ENCODE peak calls at places on chromosomes 16 and 17, in eight cellular contexts. One of them, this sample, is unnamed.

GRCh38 chr17:728911-729310 is 3.5 kb upstream of the TLCD3A start:
- DNase-seq in GM23338: no peak
- DNase-seq in HepG2: no peak
- DNase-seq in esophagus muscularis mucosa: no peak
- DNase-seq in GM12892: no peak
- DNase-seq in transverse colon: no peak
- DNase-seq in breast epithelium: no peak
- DNase-seq in GM12891: no peak
- DNase-seq in this sample: no peak

GRCh38 chr16:55294947-55295346 is 29.1 kb upstream of the IRX6 start:
- DNase-seq in HepG2: no peak
- DNase-seq in esophagus muscularis mucosa: no peak
- DNase-seq in GM12892: no peak
- DNase-seq in GM12891: no peak
- DNase-seq in transverse colon: no peak
- DNase-seq in breast epithelium: no peak
- DNase-seq in GM23338: no peak
- DNase-seq in this sample: no peak

GRCh38 chr17:67044940-67045339 is 586 bp downstream of the CACNG1 start:
- DNase-seq in GM23338: no peak
- DNase-seq in GM12891: no peak
- DNase-seq in breast epithelium: no peak
- DNase-seq in transverse colon: no peak
- DNase-seq in esophagus muscularis mucosa: no peak
- DNase-seq in HepG2: no peak
- DNase-seq in GM12892: no peak
- DNase-seq in this sample: no peak

GRCh38 chr17:44820631-44821196 is 9.4 kb downstream of the GJC1 start:
- DNase-seq in GM12891: no peak
- DNase-seq in GM12892: no peak
- DNase-seq in esophagus muscularis mucosa: no peak
- DNase-seq in transverse colon: no peak
- DNase-seq in breast epithelium: no peak
- DNase-seq in HepG2: peak
- DNase-seq in GM23338: no peak
- DNase-seq in this sample: no peak

GRCh38 chr17:65408050-65408449 is 153.4 kb downstream of the AXIN2 start:
- DNase-seq in GM23338: no peak
- DNase-seq in esophagus muscularis mucosa: no peak
- DNase-seq in GM12891: no peak
- DNase-seq in breast epithelium: no peak
- DNase-seq in transverse colon: no peak
- DNase-seq in GM12892: no peak
- DNase-seq in HepG2: no peak
- DNase-seq in this sample: no peak

GRCh38 chr17:16352303-16352837 is 899 bp downstream of the CENPV start:
- DNase-seq in GM12891: peak
- DNase-seq in esophagus muscularis mucosa: no peak
- DNase-seq in breast epithelium: no peak
- DNase-seq in GM23338: peak
- DNase-seq in HepG2: peak
- DNase-seq in GM12892: peak
- DNase-seq in transverse colon: peak
- DNase-seq in this sample: no peak

GRCh38 chr17:42321555-42321954 is 33.3 kb downstream of the STAT5A start:
- DNase-seq in breast epithelium: no peak
- DNase-seq in transverse colon: no peak
- DNase-seq in GM12891: no peak
- DNase-seq in HepG2: no peak
- DNase-seq in GM12892: no peak
- DNase-seq in GM23338: no peak
- DNase-seq in esophagus muscularis mucosa: no peak
- DNase-seq in this sample: no peak

GRCh38 chr17:17834974-17835373 is 1.8 kb downstream of the SREBF1 start:
- DNase-seq in GM12891: no peak
- DNase-seq in esophagus muscularis mucosa: no peak
- DNase-seq in transverse colon: no peak
- DNase-seq in HepG2: no peak
- DNase-seq in GM12892: no peak
- DNase-seq in GM23338: no peak
- DNase-seq in breast epithelium: no peak
- DNase-seq in this sample: no peak

GRCh38 chr16:12171706-12172105 is 195.2 kb downstream of the SNX29 start:
- DNase-seq in esophagus muscularis mucosa: no peak
- DNase-seq in transverse colon: no peak
- DNase-seq in GM12892: no peak
- DNase-seq in HepG2: no peak
- DNase-seq in breast epithelium: no peak
- DNase-seq in GM23338: no peak
- DNase-seq in GM12891: no peak
- DNase-seq in this sample: no peak

GRCh38 chr16:12171206-12171605 is 194.7 kb downstream of the SNX29 start:
- DNase-seq in GM12892: no peak
- DNase-seq in esophagus muscularis mucosa: no peak
- DNase-seq in transverse colon: no peak
- DNase-seq in GM12891: no peak
- DNase-seq in GM23338: no peak
- DNase-seq in breast epithelium: no peak
- DNase-seq in HepG2: no peak
- DNase-seq in this sample: no peak

GRCh38 chr16:12170103-12171025 is 193.8 kb downstream of the SNX29 start:
- DNase-seq in esophagus muscularis mucosa: no peak
- DNase-seq in GM12891: no peak
- DNase-seq in transverse colon: no peak
- DNase-seq in GM23338: no peak
- DNase-seq in breast epithelium: no peak
- DNase-seq in HepG2: no peak
- DNase-seq in GM12892: no peak
- DNase-seq in this sample: no peak

GRCh38 chr16:12166271-12166670 is 189.7 kb downstream of the SNX29 start:
- DNase-seq in HepG2: no peak
- DNase-seq in esophagus muscularis mucosa: no peak
- DNase-seq in GM12891: no peak
- DNase-seq in breast epithelium: no peak
- DNase-seq in transverse colon: no peak
- DNase-seq in GM23338: peak
- DNase-seq in GM12892: no peak
- DNase-seq in this sample: no peak

DNA sequence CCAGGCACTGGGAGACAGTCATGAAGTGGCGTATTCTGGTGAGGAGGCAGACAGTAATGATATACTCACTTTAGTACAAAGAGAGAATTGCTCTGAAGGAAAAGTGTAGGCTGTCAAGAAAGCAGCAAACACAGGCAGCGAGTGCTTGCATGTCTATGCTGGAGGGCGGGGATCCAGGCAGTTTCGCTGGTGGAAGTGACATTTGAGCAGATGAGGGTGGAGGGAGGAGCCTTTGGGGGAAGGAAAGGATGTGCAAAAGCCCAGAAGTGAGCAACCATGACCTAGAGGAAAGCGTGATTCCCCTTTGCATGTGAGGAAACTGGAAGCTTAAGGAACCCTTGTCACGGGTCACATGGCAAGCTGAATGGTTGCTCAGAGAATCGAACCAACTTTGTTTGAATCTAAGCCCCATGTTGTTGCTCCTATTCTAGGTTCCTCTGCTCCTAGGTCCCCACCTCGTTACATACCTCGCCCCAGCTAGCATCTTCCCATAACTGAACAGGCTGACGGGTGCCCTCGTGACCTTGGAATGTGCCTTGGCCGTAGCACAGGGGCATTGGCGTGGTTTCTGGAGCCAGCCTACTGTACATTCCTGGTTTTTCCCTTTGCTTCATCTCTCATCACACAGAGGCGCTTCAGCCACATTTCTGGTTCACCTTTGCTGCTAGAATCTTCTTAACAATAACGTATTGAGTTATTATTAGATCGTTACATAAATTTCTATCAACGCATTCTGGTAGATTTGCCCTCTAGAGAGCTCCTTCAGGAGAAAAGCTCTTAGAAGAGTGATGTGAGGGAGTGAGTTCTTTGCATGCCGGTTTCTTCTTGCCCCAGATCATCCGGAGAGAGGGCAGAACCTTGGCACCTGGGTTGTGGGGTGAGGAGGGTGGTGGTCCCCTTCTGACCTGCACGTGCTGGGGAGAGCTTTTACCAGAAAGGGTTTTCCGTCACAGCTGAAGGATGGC is 191.8 kb downstream of the SNX29 start:
- DNase-seq in HepG2: no peak
- DNase-seq in transverse colon: no peak
- DNase-seq in GM12892: no peak
- DNase-seq in GM12891: no peak
- DNase-seq in breast epithelium: no peak
- DNase-seq in GM23338: no peak
- DNase-seq in esophagus muscularis mucosa: no peak
- DNase-seq in this sample: no peak
- TF ChIP-seq POLR2AphosphoS5 in HepG2: no peak
- TF ChIP-seq POLR2AphosphoS5 in transverse colon: no peak
- TF ChIP-seq POLR2AphosphoS5 in GM12892: no peak
- TF ChIP-seq POLR2AphosphoS5 in GM12891: no peak
- TF ChIP-seq POLR2AphosphoS5 in breast epithelium: no peak
- TF ChIP-seq POLR2AphosphoS5 in GM23338: no peak
- TF ChIP-seq POLR2AphosphoS5 in esophagus muscularis mucosa: no peak
- TF ChIP-seq POLR2AphosphoS5 in this sample: no peak

GRCh38 chr17:57902117-57902799 is 52.4 kb upstream of the MRPS23 start:
- DNase-seq in GM12891: no peak
- DNase-seq in GM12892: no peak
- DNase-seq in GM23338: no peak
- DNase-seq in HepG2: no peak
- DNase-seq in transverse colon: no peak
- DNase-seq in breast epithelium: no peak
- DNase-seq in esophagus muscularis mucosa: no peak
- DNase-seq in this sample: no peak

GRCh38 chr17:57898487-57899311 is 48.9 kb upstream of the MRPS23 start:
- DNase-seq in GM12891: no peak
- DNase-seq in GM23338: peak
- DNase-seq in transverse colon: peak
- DNase-seq in GM12892: no peak
- DNase-seq in esophagus muscularis mucosa: no peak
- DNase-seq in breast epithelium: no peak
- DNase-seq in HepG2: peak
- DNase-seq in this sample: no peak

GRCh38 chr17:57900991-57901743 is 51.3 kb upstream of the MRPS23 start:
- DNase-seq in esophagus muscularis mucosa: no peak
- DNase-seq in GM23338: no peak
- DNase-seq in breast epithelium: no peak
- DNase-seq in GM12891: no peak
- DNase-seq in transverse colon: peak
- DNase-seq in HepG2: no peak
- DNase-seq in GM12892: no peak
- DNase-seq in this sample: no peak

GRCh38 chr17:57899391-57899790 is 49.5 kb upstream of the MRPS23 start:
- DNase-seq in transverse colon: no peak
- DNase-seq in GM12892: no peak
- DNase-seq in GM23338: no peak
- DNase-seq in esophagus muscularis mucosa: no peak
- DNase-seq in GM12891: no peak
- DNase-seq in breast epithelium: no peak
- DNase-seq in HepG2: no peak
- DNase-seq in this sample: no peak

GRCh38 chr17:57899822-57900221 is 50.0 kb upstream of the MRPS23 start:
- DNase-seq in HepG2: no peak
- DNase-seq in GM23338: no peak
- DNase-seq in GM12891: no peak
- DNase-seq in GM12892: no peak
- DNase-seq in esophagus muscularis mucosa: no peak
- DNase-seq in transverse colon: peak
- DNase-seq in breast epithelium: peak
- DNase-seq in this sample: no peak
- TF ChIP-seq POLR2AphosphoS5 in HepG2: no peak
- TF ChIP-seq POLR2AphosphoS5 in GM23338: no peak
- TF ChIP-seq POLR2AphosphoS5 in GM12891: no peak
- TF ChIP-seq POLR2AphosphoS5 in GM12892: no peak
- TF ChIP-seq POLR2AphosphoS5 in esophagus muscularis mucosa: no peak
- TF ChIP-seq POLR2AphosphoS5 in transverse colon: peak
- TF ChIP-seq POLR2AphosphoS5 in breast epithelium: peak
- TF ChIP-seq POLR2AphosphoS5 in this sample: peak

GRCh38 chr16:81714593-81714992 is 64.5 kb upstream of the PLCG2 start:
- DNase-seq in HepG2: no peak
- DNase-seq in GM12892: no peak
- DNase-seq in GM12891: no peak
- DNase-seq in transverse colon: no peak
- DNase-seq in GM23338: no peak
- DNase-seq in breast epithelium: no peak
- DNase-seq in esophagus muscularis mucosa: no peak
- DNase-seq in this sample: no peak

GRCh38 chr16:81715358-81716196 is 63.5 kb upstream of the PLCG2 start:
- DNase-seq in transverse colon: no peak
- DNase-seq in breast epithelium: no peak
- DNase-seq in GM12891: no peak
- DNase-seq in GM12892: no peak
- DNase-seq in HepG2: no peak
- DNase-seq in esophagus muscularis mucosa: no peak
- DNase-seq in GM23338: no peak
- DNase-seq in this sample: no peak

GRCh38 chr16:81718637-81719036 is 60.5 kb upstream of the PLCG2 start:
- DNase-seq in GM23338: no peak
- DNase-seq in HepG2: no peak
- DNase-seq in breast epithelium: no peak
- DNase-seq in esophagus muscularis mucosa: no peak
- DNase-seq in GM12891: no peak
- DNase-seq in transverse colon: no peak
- DNase-seq in GM12892: no peak
- DNase-seq in this sample: no peak

GRCh38 chr16:81717662-81718189 is 61.4 kb upstream of the PLCG2 start:
- DNase-seq in transverse colon: no peak
- DNase-seq in GM23338: no peak
- DNase-seq in esophagus muscularis mucosa: no peak
- DNase-seq in HepG2: no peak
- DNase-seq in GM12891: no peak
- DNase-seq in breast epithelium: no peak
- DNase-seq in GM12892: no peak
- DNase-seq in this sample: no peak

DNA sequence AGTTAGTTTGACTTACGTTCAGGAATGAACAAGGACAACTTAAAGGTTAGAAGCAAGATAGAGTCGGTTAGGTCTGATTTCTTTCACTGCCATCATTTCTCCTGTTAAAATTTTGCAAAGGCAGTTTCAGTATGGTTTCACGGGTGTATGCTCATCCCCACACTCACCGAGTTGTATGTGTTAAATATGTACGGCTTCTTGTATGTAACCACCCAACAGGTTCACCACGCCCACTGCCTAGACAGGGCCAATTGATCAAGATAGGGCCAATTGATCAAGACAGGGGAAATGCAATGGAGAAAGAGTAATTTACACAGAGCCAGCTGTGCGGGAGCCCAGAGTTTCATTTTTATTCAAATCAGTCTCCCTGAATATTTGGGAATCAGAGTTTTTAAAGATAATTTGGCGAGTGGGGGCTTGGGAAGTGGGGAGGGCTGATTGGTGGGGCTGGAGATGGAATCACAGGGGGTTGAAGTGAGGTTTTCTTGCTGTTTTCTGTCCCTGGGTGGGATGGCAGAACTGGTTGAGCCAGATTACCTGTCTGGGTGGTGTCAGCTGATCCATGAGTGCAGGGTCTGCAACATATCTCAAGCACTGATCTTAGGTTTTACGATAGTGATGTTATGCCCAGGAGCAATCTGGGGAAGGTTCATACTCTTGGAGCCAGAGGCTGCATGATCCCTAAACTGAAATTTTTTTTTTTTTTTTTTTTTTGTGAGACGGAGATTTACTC is 62.4 kb upstream of the PLCG2 start:
- DNase-seq in GM23338: no peak
- DNase-seq in GM12892: no peak
- DNase-seq in GM12891: no peak
- DNase-seq in esophagus muscularis mucosa: no peak
- DNase-seq in HepG2: no peak
- DNase-seq in breast epithelium: no peak
- DNase-seq in transverse colon: no peak
- DNase-seq in this sample: no peak
- TF ChIP-seq POLR2AphosphoS5 in GM23338: no peak
- TF ChIP-seq POLR2AphosphoS5 in GM12892: no peak
- TF ChIP-seq POLR2AphosphoS5 in GM12891: peak
- TF ChIP-seq POLR2AphosphoS5 in esophagus muscularis mucosa: no peak
- TF ChIP-seq POLR2AphosphoS5 in HepG2: no peak
- TF ChIP-seq POLR2AphosphoS5 in breast epithelium: no peak
- TF ChIP-seq POLR2AphosphoS5 in transverse colon: no peak
- TF ChIP-seq POLR2AphosphoS5 in this sample: no peak

DNA sequence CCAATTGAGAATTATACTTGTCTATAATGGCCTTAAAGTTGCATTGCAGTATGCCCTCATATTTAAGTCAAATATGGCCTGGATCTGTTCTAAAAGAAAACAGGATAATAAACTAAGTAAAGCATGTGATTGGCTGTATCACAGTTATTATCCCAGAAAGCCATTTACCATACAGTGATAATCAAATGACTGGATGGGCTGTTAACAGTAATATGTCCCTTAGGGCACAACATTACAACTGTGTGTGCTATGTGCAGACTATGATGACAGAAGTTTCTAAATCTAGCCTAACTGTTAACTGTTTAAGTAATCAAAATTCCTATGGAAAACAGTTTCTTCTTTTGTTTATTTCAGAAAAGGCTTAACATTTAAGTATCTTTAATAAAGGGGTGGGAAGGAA is 145.7 kb downstream of the STXBP4 start:
- DNase-seq in esophagus muscularis mucosa: no peak
- DNase-seq in GM23338: no peak
- DNase-seq in GM12892: no peak
- DNase-seq in transverse colon: no peak
- DNase-seq in breast epithelium: no peak
- DNase-seq in GM12891: no peak
- DNase-seq in HepG2: no peak
- DNase-seq in this sample: no peak
- TF ChIP-seq POLR2AphosphoS5 in esophagus muscularis mucosa: no peak
- TF ChIP-seq POLR2AphosphoS5 in GM23338: no peak
- TF ChIP-seq POLR2AphosphoS5 in GM12892: no peak
- TF ChIP-seq POLR2AphosphoS5 in transverse colon: no peak
- TF ChIP-seq POLR2AphosphoS5 in breast epithelium: no peak
- TF ChIP-seq POLR2AphosphoS5 in GM12891: no peak
- TF ChIP-seq POLR2AphosphoS5 in HepG2: no peak
- TF ChIP-seq POLR2AphosphoS5 in this sample: no peak

This sample was measured in vagina.